ENCODE peak calls at places on chromosomes 16 and 17, in four cellular contexts. W is omental fat pad, F is HFFc6, B is tibial artery. O is an unnamed sample.

GRCh38 chr17:12388206-12388605 is 277.5 kb upstream of the MYOCD start:
- DNase-seq in W (no peak), F (peak), B (no peak), O (no peak)

GRCh38 chr17:72380120-72380519 is 259.3 kb downstream of the SOX9 start:
- DNase-seq in W (no peak), F (no peak), B (no peak), O (no peak)

GRCh38 chr16:64152010-64152767 is 969.7 kb downstream of the CDH11 start:
- DNase-seq in W (no peak), F (peak), B (no peak), O (peak)

GRCh38 chr17:46841561-46842379 is 9.6 kb upstream of the WNT9B start:
- DNase-seq in W (no peak), F (no peak), B (no peak), O (no peak)

GRCh38 chr16:69618307-69618706 is 52.5 kb downstream of the NFAT5 start:
- DNase-seq in W (no peak), F (no peak), B (no peak), O (no peak)

GRCh38 chr16:4944333-4945281 is 7.7 kb upstream of the PPL start:
- DNase-seq in W (peak), F (peak), B (peak), O (peak)

GRCh38 chr17:75239778-75240393 is 21.5 kb downstream of the GGA3 start:
- DNase-seq in W (no peak), F (no peak), B (no peak), O (no peak)

GRCh38 chr17:72063756-72064461 is 56.9 kb upstream of the SOX9 start:
- DNase-seq in W (no peak), F (no peak), B (no peak), O (no peak)

GRCh38 chr17:79809530-79810137 is 12.8 kb upstream of the CBX8 start:
- DNase-seq in W (no peak), F (no peak), B (no peak), O (no peak)

GRCh38 chr17:79804856-79805696 is 8.2 kb upstream of the CBX8 start:
- DNase-seq in W (no peak), F (no peak), B (no peak), O (no peak)

GRCh38 chr17:79803997-79804855 is 7.3 kb upstream of the CBX8 start:
- DNase-seq in W (no peak), F (no peak), B (no peak), O (no peak)

GRCh38 chr17:79808763-79809529 is 12.1 kb upstream of the CBX8 start:
- DNase-seq in W (no peak), F (no peak), B (no peak), O (no peak)

GRCh38 chr17:79806863-79807720 is 10.2 kb upstream of the CBX8 start:
- DNase-seq in W (no peak), F (no peak), B (no peak), O (no peak)
- TF ChIP-seq CTCF in W (no peak), F (no peak), B (no peak), O (no peak)

GRCh38 chr16:25106567-25107465 is 4.7 kb upstream of the LCMT1 start:
- DNase-seq in W (peak), F (peak), B (peak), O (peak)
- TF ChIP-seq CTCF in W (no peak), F (peak), B (no peak), O (peak)

GRCh38 chr16:54291981-54292487 is 5.4 kb upstream of the IRX3 start:
- DNase-seq in W (no peak), F (no peak), B (no peak), O (no peak)
- TF ChIP-seq CTCF in W (no peak), F (no peak), B (no peak), O (no peak)

GRCh38 chr16:8818499-8819270 is 21.0 kb downstream of the PMM2 start:
- DNase-seq in W (no peak), F (no peak), B (no peak), O (no peak)
- TF ChIP-seq CTCF in W (no peak), F (no peak), B (no peak), O (no peak)

GRCh38 chr17:31446195-31446967 is 54.9 kb downstream of the RAB11FIP4 start:
- DNase-seq in W (no peak), F (no peak), B (no peak), O (no peak)
- TF ChIP-seq CTCF in W (no peak), F (peak), B (no peak), O (no peak)

GRCh38 chr16:8907096-8907495 is 24.9 kb downstream of the LITAFD start:
- DNase-seq in W (no peak), F (no peak), B (no peak), O (no peak)

GRCh38 chr16:8905795-8906591 is 23.8 kb downstream of the LITAFD start:
- DNase-seq in W (no peak), F (no peak), B (no peak), O (no peak)

GRCh38 chr16:8904018-8904430 is 21.9 kb downstream of the LITAFD start:
- DNase-seq in W (no peak), F (no peak), B (no peak), O (no peak)

GRCh38 chr16:8903004-8903403 is 20.9 kb downstream of the LITAFD start:
- DNase-seq in W (no peak), F (no peak), B (no peak), O (no peak)

GRCh38 chr16:8905168-8905762 is 23.1 kb downstream of the LITAFD start:
- DNase-seq in W (no peak), F (peak), B (no peak), O (no peak)
- TF ChIP-seq CTCF in W (no peak), F (peak), B (no peak), O (peak)

O was measured in AG09319.